ENCODE peak calls at places on chromosomes 4 and X, in seven cellular contexts. M is SK-N-SH, G is K562, Q is HepG2, D is GM12892, P is H1, N is GM12878. H is an unnamed sample.

GRCh38 chrX:72016881-72017783 is 106.5 kb downstream of the NHSL2 start:
- DNase-seq in M (no peak), G (no peak), Q (no peak), D (no peak), P (peak), N (no peak), H (no peak)

GRCh38 chrX:88244066-88244465 is 503.0 kb upstream of the CPXCR1 start:
- DNase-seq in M (no peak), G (no peak), Q (no peak), D (no peak), P (no peak), N (no peak), H (no peak)

GRCh38 chr4:125368161-125368560 is 53.4 kb downstream of the FAT4 start:
- DNase-seq in M (peak), G (no peak), Q (no peak), D (no peak), P (no peak), N (no peak), H (no peak)

GRCh38 chrX:18864390-18864920 is 119.5 kb downstream of the PHKA2 start:
- DNase-seq in M (no peak), G (no peak), Q (no peak), D (no peak), P (no peak), N (no peak), H (no peak)

GRCh38 chrX:40106677-40107290 is 9.0 kb upstream of the BCOR start:
- DNase-seq in M (peak), G (no peak), Q (no peak), D (no peak), P (no peak), N (no peak), H (no peak)

GRCh38 chrX:19670854-19671620 is 155.7 kb upstream of the MAP3K15 start:
- DNase-seq in M (peak), G (no peak), Q (peak), D (no peak), P (no peak), N (no peak), H (no peak)

GRCh38 chrX:122245943-122246342 is 938.1 kb upstream of the GRIA3 start:
- DNase-seq in M (no peak), G (no peak), Q (no peak), D (no peak), P (no peak), N (no peak), H (no peak)

GRCh38 chr4:139453041-139453370 is 915 bp upstream of the RAB33B start:
- DNase-seq in M (no peak), G (peak), Q (peak), D (peak), P (no peak), N (peak), H (peak)

DNA sequence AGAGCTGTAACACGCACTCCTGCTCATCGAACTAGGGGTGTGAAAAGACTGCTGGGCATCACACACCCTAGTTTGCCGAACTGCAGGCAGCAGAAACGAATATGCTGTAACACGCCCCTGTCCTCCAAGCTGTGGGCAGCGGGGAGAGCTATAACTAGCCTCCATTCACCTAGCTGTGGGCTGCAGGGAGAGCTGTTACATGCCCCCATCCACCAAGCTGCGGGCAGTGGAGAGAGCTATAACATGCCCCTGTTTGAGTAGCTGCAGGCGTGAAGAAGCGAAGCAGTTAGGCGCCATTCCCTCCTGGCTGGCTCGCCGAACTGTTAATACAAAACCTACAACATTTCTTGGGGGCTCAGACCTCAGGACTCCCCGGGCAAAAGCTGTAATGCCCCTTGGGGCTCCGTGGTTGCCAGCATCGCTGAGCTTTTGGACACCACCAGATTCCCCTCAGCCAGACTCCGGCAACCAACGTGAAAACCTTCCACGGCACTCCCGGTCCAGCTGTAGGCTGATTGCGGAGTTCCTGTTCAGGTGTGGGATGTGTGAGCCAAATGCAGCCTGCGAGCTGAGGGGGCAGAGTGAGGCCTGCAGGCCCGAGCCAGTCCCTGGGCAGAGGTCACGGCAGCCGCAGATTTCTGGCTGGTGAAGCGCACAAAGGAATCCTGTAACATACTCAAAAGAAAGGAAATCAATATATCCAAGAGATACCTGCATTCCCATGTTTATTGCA is 41.1 kb upstream of the ANKRD17 start:
- DNase-seq in M (no peak), G (no peak), Q (no peak), D (no peak), P (no peak), N (no peak), H (no peak)
- TF ChIP-seq TAF1 in M (no peak), G (no peak), Q (no peak), D (no peak), P (no peak), N (no peak), H (no peak)

GRCh38 chrX:109954333-109954732 is 48.6 kb upstream of the TMEM164 start:
- DNase-seq in M (no peak), G (no peak), Q (no peak), D (no peak), P (no peak), N (no peak), H (no peak)
- TF ChIP-seq POLR2AphosphoS5 in M (no peak), G (no peak), Q (no peak), D (no peak), P (no peak), N (no peak), H (no peak)

DNA sequence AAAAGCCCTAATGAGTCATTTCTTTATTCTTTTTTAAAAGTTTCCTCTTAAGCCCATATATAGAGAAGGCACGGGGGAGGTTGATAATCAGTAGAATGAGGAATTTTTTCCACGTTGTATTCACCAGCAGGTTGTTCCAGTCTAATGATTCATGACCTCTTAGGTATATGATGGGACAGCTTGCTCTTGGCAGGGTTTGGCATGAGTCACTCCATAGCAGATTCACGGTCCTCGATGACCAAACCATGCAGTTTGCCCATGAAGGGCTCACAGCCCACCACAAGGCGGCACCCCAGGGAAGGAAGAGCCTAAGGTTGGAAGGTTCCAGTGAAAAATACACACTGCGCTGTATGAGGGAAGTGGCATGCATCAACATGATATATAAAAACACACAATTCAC is 623.8 kb upstream of the DIPK2B start:
- DNase-seq in M (peak), G (peak), Q (peak), D (no peak), P (no peak), N (no peak), H (no peak)
- TF ChIP-seq TAF1 in M (no peak), G (no peak), Q (no peak), D (no peak), P (no peak), N (no peak), H (no peak)

GRCh38 chr4:37982736-37983135 is 22.5 kb downstream of the PTTG2 start:
- DNase-seq in M (no peak), G (no peak), Q (no peak), D (no peak), P (no peak), N (no peak), H (no peak)
- TF ChIP-seq POLR2AphosphoS5 in M (no peak), G (no peak), Q (no peak), D (no peak), P (no peak), N (no peak), H (no peak)

GRCh38 chrX:9197231-9197630 is 163.3 kb upstream of the FAM9B start:
- DNase-seq in M (no peak), G (no peak), Q (no peak), D (no peak), P (no peak), N (no peak), H (no peak)
- TF ChIP-seq TAF1 in M (no peak), G (no peak), Q (no peak), D (no peak), P (no peak), N (no peak), H (no peak)

GRCh38 chr4:8009710-8010534 is 70.3 kb upstream of the AFAP1 start:
- DNase-seq in M (peak), G (no peak), Q (peak), D (no peak), P (no peak), N (no peak), H (no peak)

GRCh38 chr4:8008391-8008790 is 68.7 kb upstream of the AFAP1 start:
- DNase-seq in M (no peak), G (no peak), Q (no peak), D (no peak), P (no peak), N (no peak), H (no peak)

GRCh38 chr4:8012517-8012916 is 72.9 kb upstream of the AFAP1 start:
- DNase-seq in M (no peak), G (no peak), Q (no peak), D (no peak), P (no peak), N (no peak), H (no peak)

GRCh38 chr4:8009097-8009496 is 69.4 kb upstream of the AFAP1 start:
- DNase-seq in M (no peak), G (no peak), Q (no peak), D (no peak), P (no peak), N (no peak), H (no peak)

GRCh38 chr4:8010618-8011017 is 71.0 kb upstream of the AFAP1 start:
- DNase-seq in M (peak), G (no peak), Q (peak), D (no peak), P (no peak), N (no peak), H (no peak)
- TF ChIP-seq POLR2AphosphoS5 in M (no peak), G (no peak), Q (no peak), D (no peak), P (no peak), N (no peak), H (no peak)

DNA sequence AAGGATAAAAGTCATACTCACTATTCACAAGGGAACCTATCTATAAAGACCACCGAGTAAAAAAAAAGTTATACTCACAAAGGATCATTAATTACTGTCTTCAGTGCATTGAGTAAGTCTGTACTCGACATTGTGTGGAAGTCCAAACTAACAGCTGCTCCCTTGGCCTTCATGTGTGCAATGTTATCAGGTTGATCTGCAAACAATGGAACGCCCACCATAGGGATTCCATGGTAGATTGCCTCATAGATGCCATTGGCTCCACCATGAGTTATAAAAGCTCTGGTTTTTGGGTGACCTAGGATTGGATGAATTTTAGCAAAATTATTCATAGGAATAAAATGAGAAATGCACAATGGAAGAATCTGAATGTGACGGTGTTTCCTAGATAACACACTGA is 10.6 kb downstream of the UGT2B4 start:
- DNase-seq in M (no peak), G (no peak), Q (peak), D (no peak), P (no peak), N (no peak), H (no peak)
- TF ChIP-seq TAF1 in M (no peak), G (no peak), Q (no peak), D (no peak), P (no peak), N (no peak), H (no peak)

DNA sequence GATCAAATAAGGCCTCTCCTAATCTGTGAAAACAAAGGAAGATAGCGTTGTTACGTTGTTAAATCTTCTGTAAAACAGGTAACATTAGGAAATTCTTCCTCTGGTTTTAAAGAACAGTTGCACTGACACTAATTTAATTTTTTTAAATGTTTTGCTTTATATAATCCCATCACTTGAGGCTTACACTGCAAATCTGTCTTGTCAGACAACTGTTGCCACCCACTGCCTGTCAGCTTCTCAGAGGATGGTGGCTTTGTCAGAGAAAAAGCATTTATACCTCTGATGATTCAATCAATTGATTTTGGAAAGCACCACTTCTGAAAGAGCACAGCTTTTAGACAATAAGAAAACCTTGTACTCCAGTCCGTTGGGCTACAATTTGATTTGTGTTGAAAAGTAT is 799.1 kb downstream of the FSTL5 start:
- DNase-seq in M (no peak), G (no peak), Q (no peak), D (no peak), P (no peak), N (no peak), H (no peak)
- TF ChIP-seq POLR2AphosphoS5 in M (no peak), G (no peak), Q (no peak), D (no peak), P (no peak), N (no peak), H (no peak)

DNA sequence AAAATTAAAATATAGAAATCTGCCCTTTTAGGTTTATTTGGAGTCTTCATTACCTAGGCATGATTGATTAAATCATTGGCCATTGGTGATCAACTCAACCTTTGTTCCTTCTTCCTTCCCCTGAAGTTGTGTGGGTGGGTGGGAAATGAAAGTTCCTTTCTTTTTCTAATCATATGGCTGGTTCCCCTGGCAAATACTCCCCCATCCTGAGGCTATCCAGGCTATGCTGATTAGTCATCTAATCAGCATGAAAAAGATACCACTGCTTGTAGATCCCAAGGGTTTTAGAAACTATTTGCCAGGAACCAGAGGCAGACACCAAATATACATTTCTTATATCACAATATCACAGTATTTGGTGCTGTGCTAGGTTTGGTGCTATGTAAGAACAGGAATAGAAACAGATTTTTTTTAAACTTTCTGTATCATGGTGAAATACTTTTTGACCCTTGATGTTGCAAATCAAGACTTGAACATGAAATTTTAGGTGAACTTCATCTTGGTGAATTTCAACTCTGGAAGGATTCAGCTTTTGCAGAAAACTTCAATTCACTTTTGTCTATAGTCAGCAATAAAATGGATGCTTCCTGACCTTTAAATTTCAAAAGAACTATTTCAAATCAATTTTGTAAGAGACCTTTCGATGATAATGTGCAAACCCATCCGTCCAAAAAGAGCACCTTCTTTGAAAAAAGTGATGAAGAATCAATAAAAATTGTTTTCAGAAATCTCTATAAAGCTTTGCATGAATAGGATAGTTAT is 71.1 kb downstream of the CCSER1 start:
- DNase-seq in M (no peak), G (no peak), Q (no peak), D (no peak), P (no peak), N (no peak), H (no peak)
- TF ChIP-seq TAF1 in M (no peak), G (no peak), Q (no peak), D (no peak), P (no peak), N (no peak), H (no peak)